ENCODE peak calls at places on chromosomes 6 and 20, in six cellular contexts. D is HFFc6; P is GM12892; U is stimulated activated CD4-positive, alpha-beta T cell treated with anti-CD3 and anti-CD28 coated beads, Interleukin-15, amount 100 ng/mL, for 1 hour; O is activated CD4-positive, alpha-beta T cell treated with anti-CD3 and anti-CD28 coated beads, Interleukin-2, amount 10 ng/mL, durations not matched to agents 7 days and 5 days; B is kidney epithelial cell. H is an unnamed sample.

GRCh38 chr20:4949833-4950178 is 51.5 kb downstream of the SLC23A2 start:
- DNase-seq in B (no peak), O (peak; percentile 37), D (no peak), U (no peak), P (no peak), H (no peak)

GRCh38 chr6:109455502-109456282 is at the start of gene MICAL1:
- DNase-seq in P (peak; percentile 74), B (no peak), O (peak; percentile 79), U (peak; percentile 29), D (peak; percentile 65), H (peak; percentile 83)

GRCh38 chr6:50952092-50952932 is 133.6 kb downstream of the TFAP2B start:
- DNase-seq in U (no peak), O (no peak), B (no peak), D (no peak), P (no peak), H (no peak)

GRCh38 chr20:57834306-57834863 is 124.6 kb upstream of the PMEPA1 start:
- DNase-seq in D (no peak), B (no peak), P (no peak), O (no peak), U (no peak), H (no peak)

GRCh38 chr6:170276369-170277057 is 14.4 kb downstream of the DLL1 start:
- DNase-seq in O (no peak), P (no peak), D (no peak), U (no peak), B (no peak), H (peak; percentile 70)

GRCh38 chr6:146090474-146090873 is 61.6 kb downstream of the GRM1 start:
- DNase-seq in O (no peak), B (peak; percentile 65), D (no peak), U (no peak), P (no peak), H (no peak)

GRCh38 chr6:7236312-7237209 is 76.4 kb downstream of the SSR1 start:
- DNase-seq in P (no peak), U (no peak), D (no peak), B (no peak), O (no peak), H (no peak)

GRCh38 chr6:102344769-102345168 is 951.3 kb downstream of the GRIK2 start:
- DNase-seq in P (no peak), D (no peak), B (no peak), U (no peak), O (no peak), H (no peak)

GRCh38 chr20:48397689-48398005 is 430.2 kb downstream of the PREX1 start:
- DNase-seq in B (no peak), P (no peak), D (no peak), O (no peak), U (no peak), H (peak; percentile 49)

GRCh38 chr6:156555117-156555516 is 222.1 kb upstream of the ARID1B start:
- DNase-seq in U (no peak), P (no peak), O (no peak), B (no peak), D (peak; percentile 12), H (no peak)

H was measured in left ventricle myocardium superior.